ENCODE peak calls at places on chromosome 4, in ten cellular contexts. One of them, this sample, is unnamed.

GRCh38 chr4:182897601-182898478 is 19.3 kb downstream of the DCTD start:
- DNase-seq in ovary: no peak
- DNase-seq in AG09319: no peak
- DNase-seq in ascending aorta: no peak
- DNase-seq in right lobe of liver: peak
- DNase-seq in PC-3: no peak
- DNase-seq in dorsolateral prefrontal cortex: no peak
- DNase-seq in GM06990: no peak
- DNase-seq in breast epithelium: no peak
- DNase-seq in astrocyte: no peak
- DNase-seq in this sample: no peak

GRCh38 chr4:82901129-82901718 is 689 bp downstream of the THAP9 start:
- DNase-seq in breast epithelium: no peak
- DNase-seq in dorsolateral prefrontal cortex: no peak
- DNase-seq in PC-3: no peak
- DNase-seq in ovary: no peak
- DNase-seq in ascending aorta: no peak
- DNase-seq in GM06990: no peak
- DNase-seq in AG09319: no peak
- DNase-seq in astrocyte: no peak
- DNase-seq in right lobe of liver: no peak
- DNase-seq in this sample: no peak

GRCh38 chr4:54709281-54709854 is 51.6 kb downstream of the KIT start:
- DNase-seq in dorsolateral prefrontal cortex: no peak
- DNase-seq in ascending aorta: no peak
- DNase-seq in PC-3: no peak
- DNase-seq in right lobe of liver: no peak
- DNase-seq in breast epithelium: no peak
- DNase-seq in GM06990: no peak
- DNase-seq in AG09319: no peak
- DNase-seq in astrocyte: no peak
- DNase-seq in ovary: no peak
- DNase-seq in this sample: no peak

GRCh38 chr4:24896056-24896455 is 16.8 kb downstream of the CCDC149 start:
- DNase-seq in right lobe of liver: no peak
- DNase-seq in AG09319: no peak
- DNase-seq in ascending aorta: no peak
- DNase-seq in breast epithelium: no peak
- DNase-seq in PC-3: no peak
- DNase-seq in GM06990: no peak
- DNase-seq in ovary: no peak
- DNase-seq in astrocyte: no peak
- DNase-seq in dorsolateral prefrontal cortex: no peak
- DNase-seq in this sample: no peak

GRCh38 chr4:8025668-8026067 is 86.0 kb upstream of the AFAP1 start:
- DNase-seq in right lobe of liver: no peak
- DNase-seq in dorsolateral prefrontal cortex: no peak
- DNase-seq in AG09319: no peak
- DNase-seq in astrocyte: no peak
- DNase-seq in GM06990: no peak
- DNase-seq in ascending aorta: no peak
- DNase-seq in PC-3: no peak
- DNase-seq in ovary: no peak
- DNase-seq in breast epithelium: no peak
- DNase-seq in this sample: no peak

GRCh38 chr4:74334636-74335035 is 26.4 kb downstream of the EPGN start:
- DNase-seq in AG09319: no peak
- DNase-seq in ascending aorta: no peak
- DNase-seq in breast epithelium: no peak
- DNase-seq in astrocyte: no peak
- DNase-seq in GM06990: no peak
- DNase-seq in ovary: no peak
- DNase-seq in dorsolateral prefrontal cortex: no peak
- DNase-seq in PC-3: no peak
- DNase-seq in right lobe of liver: no peak
- DNase-seq in this sample: no peak

GRCh38 chr4:1194028-1194900 is 21.9 kb upstream of the SPON2 start:
- DNase-seq in PC-3: no peak
- DNase-seq in ovary: peak
- DNase-seq in astrocyte: no peak
- DNase-seq in GM06990: no peak
- DNase-seq in ascending aorta: peak
- DNase-seq in AG09319: no peak
- DNase-seq in dorsolateral prefrontal cortex: peak
- DNase-seq in breast epithelium: peak
- DNase-seq in right lobe of liver: no peak
- DNase-seq in this sample: peak

GRCh38 chr4:109012286-109012880 is 249.5 kb upstream of the ETNPPL start:
- DNase-seq in ascending aorta: no peak
- DNase-seq in GM06990: no peak
- DNase-seq in right lobe of liver: no peak
- DNase-seq in astrocyte: no peak
- DNase-seq in dorsolateral prefrontal cortex: no peak
- DNase-seq in AG09319: no peak
- DNase-seq in breast epithelium: no peak
- DNase-seq in PC-3: no peak
- DNase-seq in ovary: no peak
- DNase-seq in this sample: no peak

DNA sequence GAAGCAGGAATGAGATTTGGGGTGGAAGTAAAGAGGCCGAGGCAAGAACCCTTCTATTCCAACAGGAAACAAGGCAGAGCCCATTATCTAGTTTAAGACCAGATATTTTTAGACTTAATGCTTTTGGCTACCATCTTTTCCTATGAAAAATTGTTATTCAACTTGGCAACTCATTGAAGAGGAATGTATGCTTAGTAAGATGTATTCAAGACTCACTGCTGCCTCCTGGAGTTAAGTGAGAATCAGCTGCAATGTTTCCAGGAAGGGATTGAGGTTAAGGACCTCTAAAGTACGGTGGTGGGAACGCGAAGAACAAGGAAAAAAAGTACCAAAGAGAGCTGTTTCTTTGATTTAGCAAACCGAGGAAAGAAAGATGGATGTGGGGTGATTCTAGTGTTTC is 89.1 kb downstream of the RAPGEF2 start:
- DNase-seq in right lobe of liver: no peak
- DNase-seq in astrocyte: peak
- DNase-seq in ascending aorta: no peak
- DNase-seq in AG09319: no peak
- DNase-seq in ovary: no peak
- DNase-seq in dorsolateral prefrontal cortex: no peak
- DNase-seq in PC-3: peak
- DNase-seq in GM06990: no peak
- DNase-seq in breast epithelium: no peak
- DNase-seq in this sample: no peak
- TF ChIP-seq CTCF in right lobe of liver: peak
- TF ChIP-seq CTCF in astrocyte: peak
- TF ChIP-seq CTCF in ascending aorta: peak
- TF ChIP-seq CTCF in AG09319: peak
- TF ChIP-seq CTCF in ovary: no peak
- TF ChIP-seq CTCF in dorsolateral prefrontal cortex: no peak
- TF ChIP-seq CTCF in PC-3: peak
- TF ChIP-seq CTCF in GM06990: peak
- TF ChIP-seq CTCF in breast epithelium: no peak
- TF ChIP-seq CTCF in this sample: peak

DNA sequence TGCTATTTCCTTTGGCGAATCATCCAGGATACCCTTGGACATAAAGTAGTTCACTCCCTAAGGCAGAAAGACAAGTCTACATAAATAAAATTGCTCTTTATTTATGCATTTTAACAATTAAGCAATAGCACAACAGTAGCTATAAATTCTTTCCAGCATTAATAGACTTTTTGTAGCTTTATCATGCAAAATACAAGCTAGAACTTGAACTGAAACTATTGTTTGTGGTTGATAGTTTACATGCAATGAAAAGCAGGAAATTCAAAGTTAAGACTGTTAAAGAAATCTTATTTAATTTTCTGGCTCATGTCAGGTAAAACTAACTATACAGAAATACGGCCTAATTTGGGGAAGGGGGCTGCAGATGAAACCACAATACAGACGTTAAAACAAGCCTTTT is 42.3 kb downstream of the FBXO8 start:
- DNase-seq in right lobe of liver: no peak
- DNase-seq in breast epithelium: no peak
- DNase-seq in astrocyte: no peak
- DNase-seq in AG09319: no peak
- DNase-seq in PC-3: no peak
- DNase-seq in dorsolateral prefrontal cortex: no peak
- DNase-seq in ascending aorta: no peak
- DNase-seq in GM06990: no peak
- DNase-seq in ovary: no peak
- DNase-seq in this sample: no peak
- TF ChIP-seq CTCF in right lobe of liver: no peak
- TF ChIP-seq CTCF in breast epithelium: no peak
- TF ChIP-seq CTCF in astrocyte: no peak
- TF ChIP-seq CTCF in AG09319: no peak
- TF ChIP-seq CTCF in PC-3: no peak
- TF ChIP-seq CTCF in dorsolateral prefrontal cortex: no peak
- TF ChIP-seq CTCF in ascending aorta: no peak
- TF ChIP-seq CTCF in GM06990: no peak
- TF ChIP-seq CTCF in ovary: no peak
- TF ChIP-seq CTCF in this sample: no peak

GRCh38 chr4:99205104-99205979 is 13.7 kb downstream of the ADH6 start:
- DNase-seq in astrocyte: no peak
- DNase-seq in dorsolateral prefrontal cortex: no peak
- DNase-seq in breast epithelium: no peak
- DNase-seq in AG09319: no peak
- DNase-seq in ovary: no peak
- DNase-seq in GM06990: no peak
- DNase-seq in ascending aorta: peak
- DNase-seq in right lobe of liver: no peak
- DNase-seq in PC-3: no peak
- DNase-seq in this sample: no peak
- TF ChIP-seq CTCF in astrocyte: no peak
- TF ChIP-seq CTCF in dorsolateral prefrontal cortex: no peak
- TF ChIP-seq CTCF in breast epithelium: no peak
- TF ChIP-seq CTCF in AG09319: no peak
- TF ChIP-seq CTCF in ovary: no peak
- TF ChIP-seq CTCF in GM06990: no peak
- TF ChIP-seq CTCF in ascending aorta: no peak
- TF ChIP-seq CTCF in right lobe of liver: peak
- TF ChIP-seq CTCF in PC-3: no peak
- TF ChIP-seq CTCF in this sample: no peak

GRCh38 chr4:18021720-18022571 is at the start of gene LCORL:
- DNase-seq in dorsolateral prefrontal cortex: peak
- DNase-seq in PC-3: peak
- DNase-seq in ascending aorta: peak
- DNase-seq in breast epithelium: peak
- DNase-seq in ovary: peak
- DNase-seq in GM06990: peak
- DNase-seq in right lobe of liver: peak
- DNase-seq in astrocyte: peak
- DNase-seq in AG09319: peak
- DNase-seq in this sample: peak
- TF ChIP-seq CTCF in dorsolateral prefrontal cortex: no peak
- TF ChIP-seq CTCF in PC-3: no peak
- TF ChIP-seq CTCF in ascending aorta: no peak
- TF ChIP-seq CTCF in breast epithelium: no peak
- TF ChIP-seq CTCF in ovary: no peak
- TF ChIP-seq CTCF in GM06990: peak
- TF ChIP-seq CTCF in right lobe of liver: peak
- TF ChIP-seq CTCF in astrocyte: no peak
- TF ChIP-seq CTCF in AG09319: no peak
- TF ChIP-seq CTCF in this sample: no peak

GRCh38 chr4:162422312-162422711 is 258.5 kb upstream of the FSTL5 start:
- DNase-seq in astrocyte: no peak
- DNase-seq in GM06990: no peak
- DNase-seq in PC-3: peak
- DNase-seq in right lobe of liver: no peak
- DNase-seq in breast epithelium: no peak
- DNase-seq in AG09319: no peak
- DNase-seq in ovary: no peak
- DNase-seq in ascending aorta: no peak
- DNase-seq in dorsolateral prefrontal cortex: no peak
- DNase-seq in this sample: no peak
- TF ChIP-seq CTCF in astrocyte: no peak
- TF ChIP-seq CTCF in GM06990: no peak
- TF ChIP-seq CTCF in PC-3: no peak
- TF ChIP-seq CTCF in right lobe of liver: no peak
- TF ChIP-seq CTCF in breast epithelium: no peak
- TF ChIP-seq CTCF in AG09319: no peak
- TF ChIP-seq CTCF in ovary: no peak
- TF ChIP-seq CTCF in ascending aorta: no peak
- TF ChIP-seq CTCF in dorsolateral prefrontal cortex: no peak
- TF ChIP-seq CTCF in this sample: no peak

DNA sequence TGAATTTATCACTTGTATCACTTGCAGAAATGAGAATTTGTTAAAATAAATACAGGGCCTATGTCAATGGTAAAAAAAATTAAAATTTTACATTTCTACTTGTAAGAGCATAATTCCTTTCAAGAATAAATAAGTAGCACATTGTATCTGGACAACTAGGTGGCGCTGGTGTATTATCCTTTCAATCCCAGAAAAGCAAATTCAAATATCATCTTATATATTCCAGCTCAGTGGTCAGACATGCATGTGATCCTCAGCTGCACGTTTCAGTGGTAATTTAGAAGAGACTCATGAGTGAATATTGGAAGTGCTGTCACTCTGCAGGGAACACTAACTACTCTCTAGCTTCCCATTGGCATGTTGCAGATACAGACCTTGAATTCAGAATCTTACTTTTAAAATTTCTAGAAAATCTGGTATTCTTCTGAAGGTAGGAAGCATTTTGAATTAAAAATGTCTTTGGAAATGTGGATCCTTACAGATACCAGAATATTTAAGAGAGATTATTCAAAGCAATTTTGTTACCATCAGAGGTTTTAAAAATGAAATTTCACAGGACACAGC is 1414.7 kb upstream of the TENM3 start:
- DNase-seq in astrocyte: peak
- DNase-seq in AG09319: peak
- DNase-seq in GM06990: no peak
- DNase-seq in ascending aorta: no peak
- DNase-seq in breast epithelium: no peak
- DNase-seq in ovary: no peak
- DNase-seq in PC-3: peak
- DNase-seq in dorsolateral prefrontal cortex: peak
- DNase-seq in right lobe of liver: no peak
- DNase-seq in this sample: peak
- TF ChIP-seq CTCF in astrocyte: peak
- TF ChIP-seq CTCF in AG09319: peak
- TF ChIP-seq CTCF in GM06990: peak
- TF ChIP-seq CTCF in ascending aorta: peak
- TF ChIP-seq CTCF in breast epithelium: peak
- TF ChIP-seq CTCF in ovary: no peak
- TF ChIP-seq CTCF in PC-3: peak
- TF ChIP-seq CTCF in dorsolateral prefrontal cortex: peak
- TF ChIP-seq CTCF in right lobe of liver: peak
- TF ChIP-seq CTCF in this sample: peak

GRCh38 chr4:155509619-155510018 is 132.9 kb upstream of the MAP9 start:
- DNase-seq in ascending aorta: no peak
- DNase-seq in AG09319: no peak
- DNase-seq in PC-3: peak
- DNase-seq in astrocyte: no peak
- DNase-seq in GM06990: no peak
- DNase-seq in breast epithelium: no peak
- DNase-seq in dorsolateral prefrontal cortex: no peak
- DNase-seq in right lobe of liver: no peak
- DNase-seq in ovary: no peak
- DNase-seq in this sample: no peak
- TF ChIP-seq CTCF in ascending aorta: no peak
- TF ChIP-seq CTCF in AG09319: no peak
- TF ChIP-seq CTCF in PC-3: no peak
- TF ChIP-seq CTCF in astrocyte: no peak
- TF ChIP-seq CTCF in GM06990: no peak
- TF ChIP-seq CTCF in breast epithelium: no peak
- TF ChIP-seq CTCF in dorsolateral prefrontal cortex: no peak
- TF ChIP-seq CTCF in right lobe of liver: no peak
- TF ChIP-seq CTCF in ovary: no peak
- TF ChIP-seq CTCF in this sample: no peak